ENCODE peak calls at places on chromosomes 16 and 17, in six cellular contexts. One of them, this sample, is unnamed.

GRCh38 chr16:70700101-70701020 is 14.5 kb upstream of the MTSS2 start:
- DNase-seq in cardiac fibroblast: no peak
- DNase-seq in SK-N-SH: no peak
- DNase-seq in bronchial epithelial cell: peak
- DNase-seq in uterus: no peak
- DNase-seq in gastrocnemius medialis: peak
- DNase-seq in this sample: peak

GRCh38 chr17:82962163-82962720 is 117.2 kb upstream of the METRNL start:
- DNase-seq in uterus: no peak
- DNase-seq in gastrocnemius medialis: no peak
- DNase-seq in cardiac fibroblast: peak
- DNase-seq in bronchial epithelial cell: no peak
- DNase-seq in SK-N-SH: no peak
- DNase-seq in this sample: no peak

GRCh38 chr16:349211-349610 is 3.3 kb downstream of the AXIN1 start:
- DNase-seq in gastrocnemius medialis: no peak
- DNase-seq in bronchial epithelial cell: no peak
- DNase-seq in SK-N-SH: no peak
- DNase-seq in uterus: no peak
- DNase-seq in cardiac fibroblast: no peak
- DNase-seq in this sample: no peak

GRCh38 chr17:55577011-55577586 is 65.8 kb upstream of the SMIM36 start:
- DNase-seq in uterus: peak
- DNase-seq in SK-N-SH: no peak
- DNase-seq in cardiac fibroblast: peak
- DNase-seq in gastrocnemius medialis: peak
- DNase-seq in bronchial epithelial cell: no peak
- DNase-seq in this sample: no peak

GRCh38 chr16:47983999-47984580 is 171.7 kb downstream of the ABCC12 start:
- DNase-seq in uterus: no peak
- DNase-seq in bronchial epithelial cell: peak
- DNase-seq in SK-N-SH: no peak
- DNase-seq in cardiac fibroblast: no peak
- DNase-seq in gastrocnemius medialis: no peak
- DNase-seq in this sample: no peak

GRCh38 chr16:83743720-83744119 is 64.1 kb upstream of the HSBP1 start:
- DNase-seq in gastrocnemius medialis: no peak
- DNase-seq in cardiac fibroblast: no peak
- DNase-seq in SK-N-SH: no peak
- DNase-seq in bronchial epithelial cell: no peak
- DNase-seq in uterus: no peak
- DNase-seq in this sample: no peak

GRCh38 chr17:56739376-56739775 is 94.3 kb downstream of the C17orf67 start:
- DNase-seq in gastrocnemius medialis: no peak
- DNase-seq in bronchial epithelial cell: no peak
- DNase-seq in SK-N-SH: no peak
- DNase-seq in uterus: no peak
- DNase-seq in cardiac fibroblast: no peak
- DNase-seq in this sample: no peak

GRCh38 chr17:45088741-45089140 is 27.6 kb downstream of the NMT1 start:
- DNase-seq in SK-N-SH: no peak
- DNase-seq in cardiac fibroblast: no peak
- DNase-seq in uterus: no peak
- DNase-seq in gastrocnemius medialis: no peak
- DNase-seq in bronchial epithelial cell: no peak
- DNase-seq in this sample: no peak

GRCh38 chr16:24838554-24839266 is 7.1 kb upstream of the SLC5A11 start:
- DNase-seq in uterus: no peak
- DNase-seq in cardiac fibroblast: peak
- DNase-seq in SK-N-SH: no peak
- DNase-seq in gastrocnemius medialis: no peak
- DNase-seq in bronchial epithelial cell: peak
- DNase-seq in this sample: peak

GRCh38 chr17:2302740-2303277 is 776 bp downstream of the SMG6 start:
- DNase-seq in gastrocnemius medialis: no peak
- DNase-seq in cardiac fibroblast: no peak
- DNase-seq in bronchial epithelial cell: peak
- DNase-seq in uterus: no peak
- DNase-seq in SK-N-SH: peak
- DNase-seq in this sample: no peak

GRCh38 chr17:44396946-44397345 is 7.5 kb upstream of the ITGA2B start:
- DNase-seq in cardiac fibroblast: no peak
- DNase-seq in gastrocnemius medialis: no peak
- DNase-seq in SK-N-SH: no peak
- DNase-seq in bronchial epithelial cell: no peak
- DNase-seq in uterus: no peak
- DNase-seq in this sample: no peak

GRCh38 chr17:296906-297690 is 55.5 kb downstream of the RPH3AL start:
- DNase-seq in gastrocnemius medialis: no peak
- DNase-seq in cardiac fibroblast: no peak
- DNase-seq in SK-N-SH: no peak
- DNase-seq in bronchial epithelial cell: no peak
- DNase-seq in uterus: no peak
- DNase-seq in this sample: no peak

GRCh38 chr16:3478242-3478925 is 16.9 kb downstream of the C16orf90 start:
- DNase-seq in uterus: no peak
- DNase-seq in cardiac fibroblast: no peak
- DNase-seq in bronchial epithelial cell: no peak
- DNase-seq in gastrocnemius medialis: no peak
- DNase-seq in SK-N-SH: no peak
- DNase-seq in this sample: no peak

GRCh38 chr17:44565866-44566443 is 8.7 kb downstream of the FZD2 start:
- DNase-seq in cardiac fibroblast: peak
- DNase-seq in bronchial epithelial cell: no peak
- DNase-seq in gastrocnemius medialis: no peak
- DNase-seq in SK-N-SH: no peak
- DNase-seq in uterus: no peak
- DNase-seq in this sample: no peak

GRCh38 chr16:83363521-83363920 is 444.3 kb upstream of the HSBP1 start:
- DNase-seq in uterus: no peak
- DNase-seq in gastrocnemius medialis: no peak
- DNase-seq in cardiac fibroblast: no peak
- DNase-seq in bronchial epithelial cell: peak
- DNase-seq in SK-N-SH: no peak
- DNase-seq in this sample: no peak

GRCh38 chr17:3959295-3959899 is 4.8 kb downstream of the ATP2A3 start:
- DNase-seq in SK-N-SH: no peak
- DNase-seq in cardiac fibroblast: peak
- DNase-seq in uterus: no peak
- DNase-seq in gastrocnemius medialis: no peak
- DNase-seq in bronchial epithelial cell: peak
- DNase-seq in this sample: no peak

GRCh38 chr16:50261707-50262235 is 4.6 kb upstream of the ADCY7 start:
- DNase-seq in uterus: no peak
- DNase-seq in bronchial epithelial cell: no peak
- DNase-seq in gastrocnemius medialis: no peak
- DNase-seq in cardiac fibroblast: no peak
- DNase-seq in SK-N-SH: no peak
- DNase-seq in this sample: no peak

GRCh38 chr16:88456356-88457292 is 3.5 kb downstream of the ZFPM1 start:
- DNase-seq in SK-N-SH: no peak
- DNase-seq in gastrocnemius medialis: no peak
- DNase-seq in bronchial epithelial cell: peak
- DNase-seq in uterus: no peak
- DNase-seq in cardiac fibroblast: no peak
- DNase-seq in this sample: no peak

GRCh38 chr17:17546399-17547185 is 44.9 kb downstream of the PEMT start:
- DNase-seq in SK-N-SH: peak
- DNase-seq in gastrocnemius medialis: no peak
- DNase-seq in cardiac fibroblast: no peak
- DNase-seq in uterus: no peak
- DNase-seq in bronchial epithelial cell: no peak
- DNase-seq in this sample: no peak

GRCh38 chr16:2969545-2970521 is 685 bp downstream of the PAQR4 start:
- DNase-seq in SK-N-SH: peak
- DNase-seq in bronchial epithelial cell: peak
- DNase-seq in cardiac fibroblast: peak
- DNase-seq in uterus: no peak
- DNase-seq in gastrocnemius medialis: no peak
- DNase-seq in this sample: peak

GRCh38 chr17:9022553-9023388 is 1.5 kb downstream of the NTN1 start:
- DNase-seq in SK-N-SH: peak
- DNase-seq in bronchial epithelial cell: no peak
- DNase-seq in uterus: no peak
- DNase-seq in gastrocnemius medialis: no peak
- DNase-seq in cardiac fibroblast: peak
- DNase-seq in this sample: no peak

GRCh38 chr16:90054554-90054953 is 22.6 kb downstream of the PRDM7 start:
- DNase-seq in uterus: no peak
- DNase-seq in SK-N-SH: no peak
- DNase-seq in cardiac fibroblast: no peak
- DNase-seq in gastrocnemius medialis: no peak
- DNase-seq in bronchial epithelial cell: no peak
- DNase-seq in this sample: no peak

GRCh38 chr17:48043171-48043570 is 5.0 kb upstream of the NFE2L1 start:
- DNase-seq in gastrocnemius medialis: no peak
- DNase-seq in SK-N-SH: no peak
- DNase-seq in cardiac fibroblast: peak
- DNase-seq in bronchial epithelial cell: peak
- DNase-seq in uterus: no peak
- DNase-seq in this sample: no peak

GRCh38 chr16:89974860-89975259 is 26.3 kb downstream of the DEF8 start:
- DNase-seq in cardiac fibroblast: no peak
- DNase-seq in SK-N-SH: no peak
- DNase-seq in bronchial epithelial cell: no peak
- DNase-seq in uterus: no peak
- DNase-seq in gastrocnemius medialis: no peak
- DNase-seq in this sample: no peak

GRCh38 chr17:43814026-43814425 is 18.9 kb downstream of the MPP3 start:
- DNase-seq in bronchial epithelial cell: no peak
- DNase-seq in uterus: no peak
- DNase-seq in gastrocnemius medialis: no peak
- DNase-seq in SK-N-SH: no peak
- DNase-seq in cardiac fibroblast: no peak
- DNase-seq in this sample: no peak

GRCh38 chr17:6461792-6462524 is 17.7 kb downstream of the PIMREG start:
- DNase-seq in uterus: no peak
- DNase-seq in cardiac fibroblast: no peak
- DNase-seq in SK-N-SH: no peak
- DNase-seq in gastrocnemius medialis: no peak
- DNase-seq in bronchial epithelial cell: no peak
- DNase-seq in this sample: no peak

GRCh38 chr16:41439-42068 is 11.9 kb downstream of the POLR3K start:
- DNase-seq in bronchial epithelial cell: no peak
- DNase-seq in cardiac fibroblast: peak
- DNase-seq in SK-N-SH: no peak
- DNase-seq in gastrocnemius medialis: no peak
- DNase-seq in uterus: no peak
- DNase-seq in this sample: no peak

GRCh38 chr16:57475711-57476339 is 10.5 kb downstream of the DOK4 start:
- DNase-seq in SK-N-SH: peak
- DNase-seq in bronchial epithelial cell: no peak
- DNase-seq in gastrocnemius medialis: no peak
- DNase-seq in cardiac fibroblast: peak
- DNase-seq in uterus: no peak
- DNase-seq in this sample: no peak
- TF ChIP-seq CTCF in SK-N-SH: peak
- TF ChIP-seq CTCF in bronchial epithelial cell: peak
- TF ChIP-seq CTCF in gastrocnemius medialis: peak
- TF ChIP-seq CTCF in cardiac fibroblast: peak
- TF ChIP-seq CTCF in uterus: peak
- TF ChIP-seq CTCF in this sample: peak

GRCh38 chr17:81932333-81932983 is 4.6 kb downstream of the PYCR1 start:
- DNase-seq in cardiac fibroblast: no peak
- DNase-seq in uterus: no peak
- DNase-seq in bronchial epithelial cell: no peak
- DNase-seq in gastrocnemius medialis: no peak
- DNase-seq in SK-N-SH: no peak
- DNase-seq in this sample: no peak

GRCh38 chr17:81934098-81934757 is 2.9 kb downstream of the PYCR1 start:
- DNase-seq in cardiac fibroblast: no peak
- DNase-seq in uterus: no peak
- DNase-seq in SK-N-SH: no peak
- DNase-seq in gastrocnemius medialis: no peak
- DNase-seq in bronchial epithelial cell: no peak
- DNase-seq in this sample: no peak

GRCh38 chr17:81933178-81933699 is 3.9 kb downstream of the PYCR1 start:
- DNase-seq in bronchial epithelial cell: no peak
- DNase-seq in cardiac fibroblast: no peak
- DNase-seq in gastrocnemius medialis: no peak
- DNase-seq in SK-N-SH: no peak
- DNase-seq in uterus: no peak
- DNase-seq in this sample: no peak

GRCh38 chr17:81934850-81935708 is 2.0 kb downstream of the PYCR1 start:
- DNase-seq in cardiac fibroblast: no peak
- DNase-seq in gastrocnemius medialis: no peak
- DNase-seq in uterus: no peak
- DNase-seq in bronchial epithelial cell: no peak
- DNase-seq in SK-N-SH: no peak
- DNase-seq in this sample: no peak

DNA sequence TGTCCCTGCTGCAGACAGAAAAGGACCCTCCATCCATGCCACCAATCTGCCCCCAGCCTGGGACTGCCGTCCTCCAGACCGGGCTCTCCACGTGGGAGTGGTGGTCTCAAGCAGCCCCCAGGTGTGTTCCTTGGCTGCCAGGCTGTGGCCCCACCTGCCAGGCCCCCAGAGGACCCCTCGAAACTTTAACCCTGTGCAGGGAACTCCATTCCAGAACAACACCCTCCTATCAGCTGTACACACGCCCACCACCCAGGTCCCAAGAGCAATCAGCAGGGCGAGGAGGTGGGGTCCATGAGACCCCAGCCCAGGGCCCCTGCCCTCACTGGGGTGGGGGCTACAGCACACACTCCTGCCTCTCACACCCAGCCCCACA is 1.4 kb downstream of the PYCR1 start:
- DNase-seq in uterus: no peak
- DNase-seq in gastrocnemius medialis: no peak
- DNase-seq in SK-N-SH: no peak
- DNase-seq in bronchial epithelial cell: no peak
- DNase-seq in cardiac fibroblast: no peak
- DNase-seq in this sample: no peak
- H3K4me3 ChIP-seq in uterus: no peak
- H3K4me3 ChIP-seq in gastrocnemius medialis: no peak
- H3K4me3 ChIP-seq in SK-N-SH: peak
- H3K4me3 ChIP-seq in bronchial epithelial cell: no peak
- H3K4me3 ChIP-seq in cardiac fibroblast: no peak
- H3K4me3 ChIP-seq in this sample: no peak

GRCh38 chr16:67865318-67865717 is 7.5 kb upstream of the EDC4 start:
- DNase-seq in gastrocnemius medialis: no peak
- DNase-seq in uterus: no peak
- DNase-seq in bronchial epithelial cell: peak
- DNase-seq in SK-N-SH: peak
- DNase-seq in cardiac fibroblast: peak
- DNase-seq in this sample: no peak
- TF ChIP-seq CTCF in gastrocnemius medialis: peak
- TF ChIP-seq CTCF in uterus: no peak
- TF ChIP-seq CTCF in bronchial epithelial cell: peak
- TF ChIP-seq CTCF in SK-N-SH: peak
- TF ChIP-seq CTCF in cardiac fibroblast: peak
- TF ChIP-seq CTCF in this sample: peak

DNA sequence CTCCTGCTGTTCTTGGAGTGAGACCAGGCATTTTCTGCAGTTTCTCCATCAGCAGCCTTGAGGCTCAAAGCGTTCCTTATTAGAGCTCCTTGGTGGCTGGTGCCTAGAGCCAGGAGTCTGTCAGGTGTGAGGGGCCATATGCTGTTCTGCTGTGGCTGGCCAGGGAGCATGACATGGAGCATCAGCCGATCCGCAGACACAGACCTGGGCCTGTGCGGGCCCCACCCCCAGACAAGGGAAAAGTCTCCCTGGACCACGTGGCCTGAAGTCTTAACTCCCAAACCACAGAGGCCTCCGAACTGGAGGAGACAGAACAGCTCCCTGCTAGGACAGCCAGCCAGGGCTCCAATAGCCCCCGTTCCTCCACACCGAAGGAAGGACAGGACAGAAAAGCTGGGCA is 162.7 kb upstream of the CIBAR2 start:
- DNase-seq in uterus: no peak
- DNase-seq in gastrocnemius medialis: no peak
- DNase-seq in cardiac fibroblast: no peak
- DNase-seq in SK-N-SH: no peak
- DNase-seq in bronchial epithelial cell: no peak
- DNase-seq in this sample: no peak
- H3K4me3 ChIP-seq in uterus: no peak
- H3K4me3 ChIP-seq in gastrocnemius medialis: no peak
- H3K4me3 ChIP-seq in cardiac fibroblast: no peak
- H3K4me3 ChIP-seq in SK-N-SH: no peak
- H3K4me3 ChIP-seq in bronchial epithelial cell: no peak
- H3K4me3 ChIP-seq in this sample: no peak